ENCODE peak calls at places on chromosomes 4 and X, in seven cellular contexts. X is fibroblast of lung, S is ascending aorta, D is suprapubic skin, R is sigmoid colon, A is HCT116, T is cardiac muscle cell. V is an unnamed sample.

GRCh38 chr4:98557497-98557896 is 100.9 kb downstream of the TSPAN5 start:
- DNase-seq in X (peak; percentile 79), D (no peak), R (no peak), S (no peak), A (peak; percentile 4), T (no peak), V (no peak)

GRCh38 chr4:140158234-140159030 is 4.4 kb upstream of the MAML3 start:
- DNase-seq in X (peak; percentile 41), A (no peak), R (no peak), S (no peak), D (no peak), T (no peak), V (peak; percentile 51)

GRCh38 chr4:81426770-81427604 is 44.7 kb downstream of the RASGEF1B start:
- DNase-seq in R (no peak), X (peak; percentile 58), D (no peak), T (no peak), A (no peak), S (no peak), V (no peak)

GRCh38 chrX:137573356-137574101 is 7.6 kb downstream of the ZIC3 start:
- DNase-seq in X (no peak), R (no peak), S (no peak), A (no peak), D (no peak), T (no peak), V (no peak)

GRCh38 chrX:39903343-39903742 is 194.4 kb downstream of the BCOR start:
- DNase-seq in D (no peak), T (no peak), A (no peak), S (no peak), R (no peak), X (peak; percentile 84), V (peak; percentile 71)

GRCh38 chr4:64271601-64272081 is 137.6 kb downstream of the TECRL start:
- DNase-seq in R (no peak), S (no peak), T (peak; percentile 44), X (peak; percentile 0), A (no peak), D (no peak), V (no peak)

GRCh38 chrX:31233941-31234496 is 162.2 kb upstream of the FTHL17 start:
- DNase-seq in A (no peak), D (no peak), R (no peak), S (no peak), T (no peak), X (no peak), V (no peak)

GRCh38 chr4:11223261-11223660 is 205.4 kb downstream of the HS3ST1 start:
- DNase-seq in R (no peak), X (no peak), T (no peak), S (no peak), A (no peak), D (no peak), V (no peak)

GRCh38 chr4:122827899-122828601 is 1.4 kb downstream of the FGF2 start:
- DNase-seq in D (no peak), R (peak; percentile 82), X (peak; percentile 73), T (peak; percentile 19), A (no peak), S (peak; percentile 69), V (peak; percentile 87)

GRCh38 chrX:18643853-18644252 is 28.1 kb downstream of the RS1 start:
- DNase-seq in R (no peak), S (no peak), X (no peak), A (no peak), T (no peak), D (no peak), V (no peak)

GRCh38 chrX:18654873-18655836 is 16.8 kb downstream of the RS1 start:
- DNase-seq in S (no peak), R (no peak), T (no peak), A (no peak), D (no peak), X (peak; percentile 38), V (peak; percentile 6)

GRCh38 chrX:18650662-18651061 is 21.2 kb downstream of the RS1 start:
- DNase-seq in T (no peak), D (no peak), A (no peak), S (no peak), X (no peak), R (no peak), V (no peak)

GRCh38 chrX:18652636-18653035 is 19.3 kb downstream of the RS1 start:
- DNase-seq in T (no peak), S (no peak), R (no peak), D (no peak), A (no peak), X (no peak), V (no peak)

DNA sequence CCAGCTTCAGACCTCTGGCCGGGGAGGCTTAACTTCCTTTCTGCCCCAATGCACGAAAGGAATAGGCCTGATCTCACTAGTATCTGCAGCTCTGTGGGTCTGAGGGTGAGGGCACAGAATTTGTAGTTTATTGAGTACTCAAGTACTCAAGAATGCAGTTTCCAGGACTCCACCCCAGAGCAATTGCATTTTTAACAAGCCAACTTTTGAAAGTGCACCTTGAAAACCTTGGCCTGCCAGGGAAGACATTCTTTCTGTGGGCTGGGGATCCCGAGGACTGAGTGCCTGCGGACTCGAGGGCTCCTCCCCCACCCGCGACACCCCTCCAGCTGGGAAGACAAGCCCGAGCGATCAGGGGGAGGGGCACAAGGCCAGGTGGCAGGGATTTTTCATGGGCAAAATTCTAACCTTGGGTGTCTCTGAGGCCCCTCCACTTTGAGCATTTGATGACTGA is 22.4 kb downstream of the RS1 start:
- DNase-seq in R (no peak), X (no peak), D (no peak), T (peak; percentile 4), A (no peak), S (no peak), V (peak; percentile 7)
- H3K4me1 ChIP-seq in R (no peaks in the 10 kb centered on the region), X (no peaks in the 10 kb centered on the region), D (no peaks in the 10 kb centered on the region), T (peaks cover 6% of the 10 kb centered on the region), A (no peaks in the 10 kb centered on the region), S (no peaks in the 10 kb centered on the region), V (no peaks in the 10 kb centered on the region)

GRCh38 chr4:24796632-24797031 is 1.3 kb downstream of the SOD3 start:
- DNase-seq in R (no peak), X (no peak), A (no peak), T (no peak), S (no peak), D (peak; percentile 44), V (peak; percentile 20)
- H3K4me3 ChIP-seq in R (no peak overlapping the region), X (no peak overlapping the region), A (no peak overlapping the region), T (no peak overlapping the region), S (peak overlapping the region; percentile 59), D (no peak overlapping the region), V (peak overlapping the region; percentile 92)

GRCh38 chrX:129813662-129814061 is 30.0 kb downstream of the ZDHHC9 start:
- DNase-seq in S (no peak), T (no peak), A (no peak), D (no peak), X (no peak), R (no peak), V (no peak)

GRCh38 chrX:129808163-129808828 is 28.5 kb downstream of the SASH3 start:
- DNase-seq in R (no peak), S (no peak), D (no peak), A (no peak), T (no peak), X (no peak), V (peak; percentile 74)

GRCh38 chrX:129808829-129809745 is 29.3 kb downstream of the SASH3 start:
- DNase-seq in X (peak; percentile 47), D (no peak), T (no peak), S (no peak), A (no peak), R (no peak), V (no peak)
- H3K4me1 ChIP-seq in X (no peaks in the 10 kb centered on the region), D (no peaks in the 10 kb centered on the region), T (no peaks in the 10 kb centered on the region), S (no peaks in the 10 kb centered on the region), A (no peaks in the 10 kb centered on the region), R (no peaks in the 10 kb centered on the region), V (peaks cover 34% of the 10 kb centered on the region)

GRCh38 chr4:4668355-4669210 is 126.7 kb upstream of the STX18 start:
- DNase-seq in R (no peak), A (no peak), D (no peak), S (no peak), X (peak; percentile 16), T (no peak), V (no peak)
- H3K4me3 ChIP-seq in R (no peak overlapping the region), A (no peak overlapping the region), D (no peak overlapping the region), S (no peak overlapping the region), X (no peak overlapping the region), T (no peak overlapping the region), V (no peak overlapping the region)

DNA sequence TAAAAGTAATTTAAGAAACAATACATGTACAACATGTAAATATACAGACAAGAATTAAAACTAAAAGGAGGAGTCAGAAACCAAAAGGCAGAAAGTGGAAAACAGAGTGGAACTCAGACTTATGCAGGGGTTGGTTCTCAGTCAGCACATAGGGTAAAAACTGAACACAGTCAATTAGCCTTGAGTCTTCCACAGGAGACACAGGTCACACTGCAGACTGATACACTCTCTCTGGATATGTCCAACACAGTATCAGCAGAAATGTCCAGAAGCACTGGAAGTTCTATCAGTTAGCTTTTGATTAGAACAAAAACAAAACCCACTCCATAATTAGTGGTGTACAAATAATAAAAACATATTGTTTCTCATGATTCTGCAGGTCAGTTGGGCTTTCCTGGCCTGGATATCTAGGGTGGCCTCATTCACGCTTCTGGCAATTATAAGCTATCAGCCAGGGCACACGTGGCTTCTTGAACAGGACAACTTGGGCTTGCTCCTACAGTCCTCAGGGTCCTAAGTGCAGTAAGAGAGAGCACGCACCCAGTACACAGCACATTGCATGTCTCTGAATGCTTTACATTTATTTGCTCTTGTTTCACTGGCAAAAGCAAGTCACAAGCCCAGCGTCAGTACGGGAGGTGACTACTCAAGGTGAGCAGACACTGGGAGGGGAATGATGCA is 21.6 kb downstream of the TEC start:
- DNase-seq in X (no peak), A (no peak), R (no peak), S (no peak), T (no peak), D (no peak), V (no peak)
- H3K4me1 ChIP-seq in X (peaks cover 2% of the 10 kb centered on the region), A (no peaks in the 10 kb centered on the region), R (no peaks in the 10 kb centered on the region), S (no peaks in the 10 kb centered on the region), T (peaks cover 5% of the 10 kb centered on the region), D (no peaks in the 10 kb centered on the region), V (no peaks in the 10 kb centered on the region)

GRCh38 chr4:124486423-124486822 is 226.1 kb downstream of the ANKRD50 start:
- DNase-seq in S (no peak), A (peak; percentile 1), X (no peak), T (no peak), D (no peak), R (no peak), V (no peak)

GRCh38 chr4:124484008-124484407 is 228.5 kb downstream of the ANKRD50 start:
- DNase-seq in A (no peak), S (no peak), R (no peak), X (no peak), D (no peak), T (no peak), V (no peak)

GRCh38 chr4:124484940-124485339 is 227.6 kb downstream of the ANKRD50 start:
- DNase-seq in T (no peak), X (no peak), R (no peak), S (no peak), D (no peak), A (no peak), V (no peak)

GRCh38 chr4:124481123-124481522 is 231.4 kb downstream of the ANKRD50 start:
- DNase-seq in A (no peak), T (no peak), X (no peak), S (no peak), D (no peak), R (no peak), V (no peak)

GRCh38 chr4:124483043-124483906 is 229.3 kb downstream of the ANKRD50 start:
- DNase-seq in R (no peak), T (peak; percentile 64), S (no peak), D (no peak), X (peak; percentile 41), A (no peak), V (no peak)
- H3K4me3 ChIP-seq in R (no peak overlapping the region), T (no peak overlapping the region), S (no peak overlapping the region), D (no peak overlapping the region), X (no peak overlapping the region), A (no peak overlapping the region), V (no peak overlapping the region)

V was measured in adipocyte.